ENCODE peak calls at places on chromosomes 3 and 15, in seven cellular contexts. N is stomach, B is endothelial cell of umbilical vein, G is upper lobe of left lung, Y is heart left ventricle, W is H1, V is breast epithelium. R is an unnamed sample.

GRCh38 chr15:25741253-25741575 is 121.9 kb downstream of the ATP10A start:
- DNase-seq in N (no peak), B (no peak), G (no peak), Y (no peak), W (no peak), V (no peak), R (no peak)

GRCh38 chr3:170751083-170751893 is 118.7 kb downstream of the RPL22L1 start:
- DNase-seq in N (peak; percentile 60), B (peak; percentile 95), G (no peak), Y (peak; percentile 28), W (no peak), V (peak; percentile 41), R (peak; percentile 69)

GRCh38 chr3:9123849-9124248 is 125.6 kb downstream of the SRGAP3 start:
- DNase-seq in N (no peak), B (no peak), G (no peak), Y (no peak), W (no peak), V (no peak), R (no peak)

GRCh38 chr3:123084738-123085237 is 18.0 kb downstream of the PDIA5 start:
- DNase-seq in N (no peak), B (no peak), G (no peak), Y (no peak), W (no peak), V (no peak), R (no peak)

GRCh38 chr3:126851382-126851781 is 131.5 kb upstream of the PLXNA1 start:
- DNase-seq in N (no peak), B (no peak), G (no peak), Y (no peak), W (no peak), V (no peak), R (no peak)

GRCh38 chr3:11613851-11614491 is 29.7 kb downstream of the VGLL4 start:
- DNase-seq in N (no peak), B (no peak), G (peak; percentile 80), Y (no peak), W (no peak), V (no peak), R (no peak)

GRCh38 chr3:158725348-158725966 is 6.8 kb downstream of the RARRES1 start:
- DNase-seq in N (no peak), B (peak; percentile 87), G (no peak), Y (peak; percentile 27), W (no peak), V (peak; percentile 41), R (peak; percentile 45)

GRCh38 chr3:146594843-146595482 is 10.2 kb downstream of the PLSCR5 start:
- DNase-seq in N (no peak), B (peak; percentile 35), G (no peak), Y (no peak), W (no peak), V (no peak), R (no peak)

GRCh38 chr15:72796515-72797337 is 13.2 kb upstream of the ADPGK start:
- DNase-seq in N (peak; percentile 43), B (peak; percentile 2), G (peak; percentile 72), Y (peak; percentile 36), W (no peak), V (no peak), R (no peak)

GRCh38 chr15:95912728-95913127 is 417.8 kb upstream of the NR2F2 start:
- DNase-seq in N (no peak), B (no peak), G (no peak), Y (no peak), W (no peak), V (no peak), R (no peak)

GRCh38 chr3:103055021-103055420 is 620.2 kb downstream of the ZPLD1 start:
- DNase-seq in N (no peak), B (no peak), G (no peak), Y (no peak), W (no peak), V (no peak), R (no peak)

DNA sequence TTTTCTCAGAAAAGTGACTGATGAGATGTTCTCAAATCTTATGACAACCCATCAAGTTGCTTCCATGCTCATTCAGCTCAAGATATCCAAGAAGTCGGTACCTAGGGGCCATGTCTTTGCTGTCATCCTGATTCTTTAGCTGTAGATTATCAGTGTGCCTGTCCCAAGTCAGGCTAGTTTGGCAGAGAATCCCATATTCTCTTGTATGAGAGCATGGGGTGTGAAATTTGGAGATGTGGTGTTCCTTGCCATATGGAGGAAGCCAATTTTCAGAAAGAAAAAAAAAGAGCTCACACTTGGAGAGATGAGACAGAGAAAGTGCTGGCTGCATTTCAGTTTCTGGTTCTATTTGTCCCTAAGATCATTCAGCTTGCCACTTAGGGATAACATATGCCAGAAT is 52.3 kb upstream of the SLC4A7 start:
- DNase-seq in N (no peak), B (no peak), G (no peak), Y (no peak), W (no peak), V (no peak), R (no peak)
- H3K27ac ChIP-seq in N (peak overlapping the region; percentile 79), B (no peak overlapping the region), G (no peak overlapping the region), Y (peak overlapping the region; percentile 32), W (no peak overlapping the region), V (peak overlapping the region; percentile 83), R (peak overlapping the region; percentile 46)

DNA sequence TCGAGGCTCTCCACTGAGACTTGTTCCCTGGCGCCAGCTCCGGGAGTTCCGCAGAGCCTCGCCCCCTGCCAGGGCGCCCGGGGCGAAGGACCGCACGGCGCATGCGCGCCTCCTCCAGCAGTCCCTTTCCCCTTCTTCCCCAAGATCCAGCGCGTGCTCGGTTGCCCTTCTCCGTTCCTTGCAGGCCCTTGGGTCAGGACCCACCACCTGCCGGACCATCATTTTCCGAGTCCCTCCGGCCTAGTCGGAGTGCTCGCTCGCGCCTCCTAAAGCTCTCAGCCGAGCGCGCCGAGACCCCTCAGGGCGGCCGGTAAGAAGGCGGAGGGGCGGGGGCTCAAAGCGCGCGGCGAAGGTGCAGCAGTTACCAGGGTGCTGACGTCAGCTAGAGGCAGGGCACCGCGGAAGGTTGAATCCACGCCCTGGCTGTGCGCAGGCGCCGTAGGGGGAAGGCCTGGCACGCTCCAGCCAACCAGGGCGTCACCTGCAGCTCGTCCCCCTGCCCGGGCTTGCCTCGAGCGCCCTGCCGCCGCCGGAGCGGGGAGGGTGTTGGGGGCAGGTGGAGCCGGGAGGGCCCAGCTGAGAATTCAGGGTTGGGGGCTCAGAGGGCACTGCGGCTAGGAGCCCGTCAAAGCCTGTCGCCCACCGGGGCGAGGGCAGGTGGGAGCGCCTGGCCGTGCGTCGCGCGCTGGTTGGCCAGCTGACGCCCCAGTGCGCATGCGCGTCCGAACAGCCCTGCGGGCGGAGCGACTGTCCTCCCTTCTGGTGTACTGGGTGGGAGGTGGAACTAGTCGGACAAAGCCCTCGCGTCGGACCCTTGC is at the start of gene TCAIM:
- DNase-seq in N (peak; percentile 98), B (peak; percentile 98), G (peak; percentile 99), Y (peak; percentile 98), W (peak; percentile 98), V (peak; percentile 96), R (peak; percentile 90)
- TF ChIP-seq POLR2A in N (peak; percentile 83), B (peak; percentile 76), G (peak; percentile 94), Y (peak; percentile 46), W (peak; percentile 89), V (no peak), R (peak; percentile 88)

GRCh38 chr15:84929795-84930371 is 45.4 kb downstream of the SLC28A1 start:
- DNase-seq in N (peak; percentile 86), B (no peak), G (no peak), Y (no peak), W (no peak), V (peak; percentile 76), R (no peak)

GRCh38 chr15:84924074-84924700 is 39.7 kb downstream of the SLC28A1 start:
- DNase-seq in N (no peak), B (no peak), G (no peak), Y (no peak), W (no peak), V (no peak), R (no peak)

GRCh38 chr15:84928843-84929168 is 44.3 kb downstream of the SLC28A1 start:
- DNase-seq in N (no peak), B (no peak), G (no peak), Y (no peak), W (no peak), V (no peak), R (no peak)

GRCh38 chr15:84925906-84926305 is 41.4 kb downstream of the SLC28A1 start:
- DNase-seq in N (no peak), B (no peak), G (no peak), Y (no peak), W (no peak), V (no peak), R (no peak)

DNA sequence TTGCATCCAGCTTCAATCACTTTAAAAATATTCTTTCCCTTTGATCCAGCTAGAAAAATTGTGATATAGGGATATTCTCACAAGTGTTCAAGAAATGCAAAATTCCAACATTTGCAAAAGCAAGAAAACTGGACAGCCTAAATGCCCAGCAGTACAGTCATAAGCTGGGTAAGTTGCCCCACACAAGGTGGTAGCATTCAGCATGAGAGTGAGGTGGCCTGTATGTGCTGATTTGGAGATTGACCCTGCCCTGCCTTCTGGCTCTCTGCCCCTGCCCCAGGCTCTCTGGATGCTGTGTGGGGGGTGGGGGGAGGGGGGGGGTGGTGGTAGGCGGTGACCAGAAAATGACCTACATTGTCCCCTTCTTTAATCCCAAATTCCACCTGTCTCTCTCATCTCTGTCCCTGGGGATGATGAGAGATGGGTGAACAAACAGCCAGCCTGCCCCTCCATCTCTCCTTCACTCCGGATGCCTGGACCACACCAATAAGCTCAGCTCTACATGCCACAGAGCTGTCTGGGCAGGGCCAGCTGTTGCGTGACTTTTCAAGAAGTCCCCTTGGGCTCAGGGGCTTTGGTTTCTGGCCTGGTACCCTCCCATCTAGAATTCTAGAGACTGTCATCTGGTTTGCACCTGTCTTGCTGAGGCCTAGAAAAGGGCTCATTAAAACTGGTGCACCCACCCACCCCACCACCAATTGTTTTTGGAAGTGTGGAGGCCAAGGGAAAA is 42.2 kb downstream of the SLC28A1 start:
- DNase-seq in N (no peak), B (no peak), G (no peak), Y (no peak), W (no peak), V (no peak), R (no peak)
- H3K27ac ChIP-seq in N (no peak overlapping the region), B (no peak overlapping the region), G (no peak overlapping the region), Y (no peak overlapping the region), W (no peak overlapping the region), V (no peak overlapping the region), R (no peak overlapping the region)

GRCh38 chr3:173395412-173396181 is 1.9 kb upstream of the NLGN1 start:
- DNase-seq in N (peak; percentile 78), B (peak; percentile 92), G (peak; percentile 85), Y (peak; percentile 87), W (peak; percentile 77), V (peak; percentile 66), R (peak; percentile 79)
- TF ChIP-seq POLR2A in N (no peak), B (peak; percentile 79), G (peak; percentile 44), Y (no peak), W (peak; percentile 42), V (peak; percentile 53), R (peak; percentile 81)